ENCODE peak calls at places on chromosomes 11 and 22, in six cellular contexts. W is mucosa of descending colon, O is RWPE1, S is ovary, A is left lung, C is cardiac fibroblast. T is an unnamed sample.

GRCh38 chr11:92790376-92790775 is 179.1 kb upstream of the MTNR1B start:
- DNase-seq in W (no peak), O (no peak), S (no peak), A (no peak), C (no peak), T (no peak)

GRCh38 chr11:76835928-76836612 is 24.6 kb upstream of the ACER3 start:
- DNase-seq in W (peak; percentile 73), O (peak; percentile 30), S (no peak), A (no peak), C (peak; percentile 88), T (peak; percentile 36)

GRCh38 chr22:28620244-28620922 is 59.3 kb downstream of the TTC28 start:
- DNase-seq in W (no peak), O (no peak), S (no peak), A (no peak), C (peak; percentile 29), T (no peak)

GRCh38 chr22:19816372-19817119 is 38.1 kb downstream of the GNB1L start:
- DNase-seq in W (no peak), O (no peak), S (no peak), A (peak; percentile 9), C (no peak), T (no peak)

GRCh38 chr22:44351685-44352377 is 39.1 kb upstream of the SHISAL1 start:
- DNase-seq in W (no peak), O (peak; percentile 76), S (peak; percentile 79), A (no peak), C (peak; percentile 93), T (no peak)

GRCh38 chr11:130475426-130476053 is 27.1 kb downstream of the ADAMTS15 start:
- DNase-seq in W (no peak), O (no peak), S (no peak), A (no peak), C (no peak), T (peak; percentile 5)

GRCh38 chr22:45201678-45202332 is 38.1 kb downstream of the NUP50 start:
- DNase-seq in W (no peak), O (no peak), S (no peak), A (no peak), C (peak; percentile 62), T (no peak)

GRCh38 chr22:19213496-19214473 is 35.2 kb upstream of the SLC25A1 start:
- DNase-seq in W (no peak), O (no peak), S (no peak), A (no peak), C (peak; percentile 44), T (no peak)

GRCh38 chr11:110196241-110196754 is 100.1 kb downstream of the RDX start:
- DNase-seq in W (no peak), O (peak; percentile 90), S (no peak), A (no peak), C (peak; percentile 75), T (no peak)

GRCh38 chr11:86888978-86889341 is 66.2 kb downstream of the FZD4 start:
- DNase-seq in W (no peak), O (no peak), S (no peak), A (no peak), C (no peak), T (no peak)

GRCh38 chr11:116857936-116858335 is 20.5 kb upstream of the APOA1 start:
- DNase-seq in W (no peak), O (no peak), S (no peak), A (no peak), C (no peak), T (no peak)

GRCh38 chr22:44147821-44148574 is 32.7 kb upstream of the PARVG start:
- DNase-seq in W (no peak), O (no peak), S (no peak), A (peak; percentile 53), C (peak; percentile 18), T (no peak)

GRCh38 chr11:132850106-132850505 is 682.2 kb downstream of the OPCML start:
- DNase-seq in W (no peak), O (no peak), S (no peak), A (no peak), C (no peak), T (no peak)

GRCh38 chr11:17432041-17432440 is 43.6 kb upstream of the KCNJ11 start:
- DNase-seq in W (no peak), O (no peak), S (no peak), A (no peak), C (no peak), T (no peak)

GRCh38 chr22:29330753-29331152 is 15.3 kb upstream of the RASL10A start:
- DNase-seq in W (no peak), O (no peak), S (peak; percentile 84), A (peak; percentile 53), C (peak; percentile 79), T (no peak)

GRCh38 chr11:46281374-46281831 is 3.9 kb downstream of the CREB3L1 start:
- DNase-seq in W (peak; percentile 84), O (no peak), S (peak; percentile 30), A (no peak), C (peak; percentile 45), T (no peak)

GRCh38 chr11:12131943-12132789 is 21.8 kb downstream of the MICAL2 start:
- DNase-seq in W (no peak), O (no peak), S (no peak), A (peak; percentile 20), C (no peak), T (no peak)

GRCh38 chr11:120208777-120209176 is 2.1 kb upstream of the OAF start:
- DNase-seq in W (peak; percentile 43), O (peak; percentile 57), S (peak; percentile 65), A (peak; percentile 52), C (peak; percentile 76), T (peak; percentile 63)

GRCh38 chr11:3189886-3190583 is 24.9 kb upstream of the OSBPL5 start:
- DNase-seq in W (no peak), O (no peak), S (no peak), A (no peak), C (no peak), T (no peak)

GRCh38 chr11:127458561-127458960 is 458.0 kb upstream of the KIRREL3 start:
- DNase-seq in W (no peak), O (no peak), S (no peak), A (no peak), C (no peak), T (no peak)

GRCh38 chr11:88398372-88399140 is 61.0 kb upstream of the CTSC start:
- DNase-seq in W (no peak), O (peak; percentile 75), S (no peak), A (no peak), C (no peak), T (no peak)

GRCh38 chr11:14905104-14906033 is 13.3 kb upstream of the CYP2R1 start:
- DNase-seq in W (peak; percentile 57), O (no peak), S (no peak), A (peak; percentile 67), C (peak; percentile 47), T (peak; percentile 24)

GRCh38 chr11:122100222-122101080 is 15.6 kb downstream of the BLID start:
- DNase-seq in W (peak; percentile 21), O (no peak), S (peak; percentile 80), A (peak; percentile 44), C (peak; percentile 90), T (peak; percentile 66)

GRCh38 chr22:20992056-20992442 is 9.9 kb downstream of the THAP7 start:
- DNase-seq in W (no peak), O (no peak), S (no peak), A (no peak), C (no peak), T (no peak)

GRCh38 chr11:33747969-33748368 is 11.7 kb upstream of the CD59 start:
- DNase-seq in W (no peak), O (no peak), S (no peak), A (no peak), C (peak; percentile 71), T (no peak)

GRCh38 chr11:102399189-102399588 is 52.2 kb downstream of the BIRC2 start:
- DNase-seq in W (no peak), O (no peak), S (no peak), A (no peak), C (no peak), T (no peak)

GRCh38 chr11:94151311-94151710 is 22.7 kb downstream of the PANX1 start:
- DNase-seq in W (no peak), O (no peak), S (no peak), A (no peak), C (no peak), T (no peak)

DNA sequence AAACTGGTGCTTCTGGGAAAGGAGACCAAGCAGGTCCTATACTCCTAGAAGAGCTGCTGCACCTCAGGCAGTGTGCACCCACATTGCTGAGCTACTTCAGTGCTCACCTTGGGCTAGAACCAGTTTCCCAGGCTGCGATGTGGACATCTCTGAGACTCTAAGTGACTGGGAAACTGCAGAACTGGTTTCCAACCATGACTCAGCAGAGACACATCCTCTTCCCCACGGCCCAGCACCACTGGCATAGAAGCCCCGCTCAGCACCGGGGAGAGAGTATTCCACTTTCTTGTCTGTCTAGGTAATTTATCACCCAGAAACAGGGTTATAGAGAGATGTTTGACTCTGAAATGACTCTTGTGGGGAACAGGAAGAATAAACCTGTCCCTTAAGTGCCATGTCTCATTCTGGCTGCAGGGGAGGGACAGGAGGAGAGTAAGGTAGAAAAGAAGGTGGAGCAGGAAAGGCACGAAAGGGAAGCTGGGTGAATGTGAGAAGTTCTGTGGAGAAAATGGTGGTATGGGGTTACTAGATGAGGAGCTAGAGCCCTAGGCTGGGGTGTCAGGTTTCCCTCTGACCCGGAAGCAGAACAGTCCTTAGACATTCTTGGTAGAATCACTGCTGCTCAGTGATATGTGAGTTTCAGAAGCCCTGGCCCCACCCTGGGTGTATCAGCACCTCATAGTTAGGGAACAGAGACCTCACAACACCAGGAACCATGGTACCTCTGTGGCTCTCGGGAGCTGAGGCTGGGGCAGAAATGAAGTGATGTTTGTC is 340.4 kb upstream of the NCAM1 start:
- DNase-seq in W (no peak), O (peak; percentile 23), S (no peak), A (no peak), C (no peak), T (no peak)
- TF ChIP-seq CTCF in W (no peak), O (no peak), S (no peak), A (no peak), C (no peak), T (no peak)

DNA sequence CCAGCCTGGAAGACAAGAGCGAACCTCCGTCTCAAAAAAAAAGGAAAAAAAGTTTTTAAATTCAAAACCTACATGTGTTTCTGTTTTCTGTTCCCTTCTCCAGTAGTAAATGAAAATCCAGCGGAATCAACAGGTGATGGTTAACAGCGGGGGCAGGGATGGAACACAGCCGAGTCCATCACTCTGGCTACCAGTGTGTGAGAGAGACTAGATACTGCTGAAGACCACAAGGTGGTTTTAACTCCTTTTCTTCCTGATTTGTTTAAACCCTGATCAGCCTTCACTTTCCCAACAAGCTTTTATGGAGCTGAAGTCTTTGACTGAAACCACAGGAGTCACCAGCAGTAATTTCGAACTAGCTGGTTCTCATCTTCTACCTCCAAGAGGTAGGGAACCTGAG is 3.6 kb upstream of the ARHGAP32 start:
- DNase-seq in W (no peak), O (no peak), S (no peak), A (no peak), C (no peak), T (no peak)
- TF ChIP-seq CTCF in W (no peak), O (no peak), S (no peak), A (no peak), C (no peak), T (no peak)

DNA sequence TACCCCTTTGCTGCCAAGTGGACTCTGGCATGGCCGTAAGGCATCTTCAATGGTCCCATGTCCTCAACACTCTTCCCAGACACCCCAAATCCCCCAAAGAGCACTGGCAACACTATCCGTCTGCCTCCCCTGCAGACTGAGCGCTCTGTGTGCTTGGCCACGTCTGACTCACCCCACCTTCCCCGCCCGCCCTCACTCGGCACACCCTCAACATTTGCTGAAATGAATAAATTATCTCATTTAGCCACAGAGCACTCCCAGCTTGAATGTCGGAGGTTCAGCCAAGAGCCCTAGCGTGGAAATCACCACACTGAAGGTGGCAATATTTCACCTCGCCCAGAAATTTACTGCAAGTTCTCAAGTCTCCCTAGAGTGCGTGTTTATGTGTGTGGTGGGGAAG is 46.5 kb upstream of the TCF20 start:
- DNase-seq in W (peak; percentile 88), O (peak; percentile 63), S (no peak), A (no peak), C (peak; percentile 53), T (peak; percentile 17)
- TF ChIP-seq CTCF in W (no peak), O (no peak), S (no peak), A (no peak), C (no peak), T (no peak)

GRCh38 chr11:71580057-71581003 is 2.3 kb downstream of the KRTAP5-11 start:
- DNase-seq in W (no peak), O (peak; percentile 61), S (peak; percentile 33), A (peak; percentile 49), C (peak; percentile 88), T (peak; percentile 47)
- TF ChIP-seq CTCF in W (peak; percentile 81), O (peak; percentile 89), S (no peak), A (peak; percentile 83), C (peak; percentile 89), T (peak; percentile 71)